ENCODE peak calls at places on chromosomes 6 and 20, in eight cellular contexts. J is stimulated activated CD4-positive, alpha-beta T cell treated with anti-CD3 and anti-CD28 coated beads, TNF-alpha, amount 100 ng/mL, for 24 hours; O is AG08395; B is NCI-H1694; Y is MCF 10A; G is effector memory CD4-positive, alpha-beta T cell; C is activated T-cell treated with anti-CD3 and anti-CD28 coated beads for 48 hours; W is K562. H is an unnamed sample.

GRCh38 chr20:39047417-39047985 is 85.4 kb downstream of the DHX35 start:
- DNase-seq in J (no peak), O (no peak), B (no peak), Y (no peak), G (no peak), C (no peak), W (no peak), H (no peak)

GRCh38 chr6:54875539-54875938 is 29.0 kb downstream of the FAM83B start:
- DNase-seq in J (no peak), O (no peak), B (no peak), Y (no peak), G (no peak), C (no peak), W (no peak), H (no peak)

GRCh38 chr6:90098025-90098474 is 198.6 kb downstream of the BACH2 start:
- DNase-seq in J (no peak), O (peak), B (no peak), Y (peak), G (no peak), C (no peak), W (no peak), H (no peak)

GRCh38 chr20:20483328-20483727 is 115.4 kb downstream of the INSM1 start:
- DNase-seq in J (no peak), O (no peak), B (no peak), Y (no peak), G (no peak), C (no peak), W (no peak), H (no peak)

GRCh38 chr6:17519120-17519519 is 81.0 kb upstream of the FAM8A1 start:
- DNase-seq in J (no peak), O (no peak), B (no peak), Y (no peak), G (no peak), C (no peak), W (no peak), H (no peak)

GRCh38 chr6:5996701-5997419 is 9.9 kb downstream of the NRN1 start:
- DNase-seq in J (no peak), O (peak), B (no peak), Y (no peak), G (no peak), C (no peak), W (no peak), H (no peak)

GRCh38 chr20:43334080-43334479 is 123.6 kb upstream of the SRSF6 start:
- DNase-seq in J (no peak), O (no peak), B (no peak), Y (no peak), G (no peak), C (no peak), W (no peak), H (no peak)

GRCh38 chr20:53557157-53557556 is 36.5 kb downstream of the ZNF217 start:
- DNase-seq in J (no peak), O (no peak), B (no peak), Y (no peak), G (no peak), C (no peak), W (no peak), H (no peak)

GRCh38 chr20:46056970-46057855 is 28.2 kb downstream of the SLC12A5 start:
- DNase-seq in J (no peak), O (peak), B (no peak), Y (no peak), G (no peak), C (no peak), W (peak), H (no peak)

GRCh38 chr6:138162104-138162946 is 586 bp downstream of the ARFGEF3 start:
- DNase-seq in J (no peak), O (peak), B (no peak), Y (peak), G (no peak), C (no peak), W (no peak), H (peak)

GRCh38 chr6:42314571-42314950 is 96.9 kb upstream of the MRPS10 start:
- DNase-seq in J (no peak), O (no peak), B (no peak), Y (peak), G (no peak), C (no peak), W (no peak), H (no peak)

GRCh38 chr6:10719386-10720228 is 3.3 kb upstream of the TMEM14C start:
- DNase-seq in J (no peak), O (no peak), B (no peak), Y (no peak), G (no peak), C (peak), W (no peak), H (no peak)

GRCh38 chr6:36657942-36658544 is 20.5 kb upstream of the CDKN1A start:
- DNase-seq in J (no peak), O (peak), B (no peak), Y (no peak), G (no peak), C (no peak), W (no peak), H (no peak)

GRCh38 chr6:44022296-44022661 is 105.0 kb downstream of the MRPL14 start:
- DNase-seq in J (no peak), O (no peak), B (no peak), Y (peak), G (no peak), C (no peak), W (no peak), H (no peak)

GRCh38 chr6:52417675-52418111 is 2.4 kb upstream of the EFHC1 start:
- DNase-seq in J (no peak), O (peak), B (no peak), Y (peak), G (no peak), C (no peak), W (peak), H (no peak)

GRCh38 chr6:129890164-129890563 is 29.0 kb upstream of the TMEM244 start:
- DNase-seq in J (no peak), O (peak), B (no peak), Y (peak), G (no peak), C (no peak), W (no peak), H (no peak)

GRCh38 chr6:40950986-40951730 is 87.9 kb downstream of the UNC5CL start:
- DNase-seq in J (no peak), O (peak), B (no peak), Y (no peak), G (no peak), C (no peak), W (no peak), H (no peak)

GRCh38 chr20:60579941-60580515 is 621.8 kb downstream of the CDH26 start:
- DNase-seq in J (no peak), O (no peak), B (no peak), Y (no peak), G (no peak), C (no peak), W (no peak), H (no peak)

GRCh38 chr6:88538130-88538706 is 372.1 kb upstream of the CNR1 start:
- DNase-seq in J (no peak), O (no peak), B (no peak), Y (peak), G (no peak), C (no peak), W (peak), H (no peak)

GRCh38 chr6:4459032-4459431 is 317.2 kb upstream of the CDYL start:
- DNase-seq in J (no peak), O (peak), B (no peak), Y (peak), G (no peak), C (no peak), W (peak), H (no peak)

GRCh38 chr20:50958733-50959542 is at the start of gene MOCS3:
- DNase-seq in J (peak), O (peak), B (peak), Y (peak), G (peak), C (peak), W (peak), H (peak)

GRCh38 chr6:127266892-127267741 is 453 bp downstream of the RNF146 start:
- DNase-seq in J (peak), O (peak), B (no peak), Y (peak), G (peak), C (peak), W (peak), H (no peak)